ENCODE peak calls at places on chromosomes 2 and 18, in ten cellular contexts. S is IMR-90, F is heart left ventricle, V is body of pancreas, G is HCT116, T is sigmoid colon, A is Peyer's patch, U is A549, Y is adrenal gland, D is spleen. H is an unnamed sample. For H3K4me1, the result is how much of the 10 kb centered on the place peaks cover.

GRCh38 chr2:157125685-157126084 is 131.8 kb upstream of the GALNT5 start:
- DNase-seq in S (no peak), F (no peak), V (no peak), G (no peak), T (no peak), A (no peak), U (no peak), Y (no peak), D (no peak), H (no peak)

GRCh38 chr2:5673861-5674240 is 18.3 kb upstream of the SOX11 start:
- DNase-seq in S (peak), F (no peak), V (no peak), G (no peak), T (no peak), A (no peak), U (no peak), Y (no peak), D (no peak), H (no peak)

GRCh38 chr2:1047485-1047884 is 96.8 kb downstream of the SNTG2 start:
- DNase-seq in S (no peak), F (no peak), V (no peak), G (no peak), T (no peak), A (no peak), U (no peak), Y (no peak), D (no peak), H (no peak)

GRCh38 chr2:157420771-157421323 is 23.0 kb downstream of the CYTIP start:
- DNase-seq in S (peak), F (no peak), V (no peak), G (no peak), T (no peak), A (no peak), U (no peak), Y (no peak), D (peak), H (no peak)

GRCh38 chr2:78993518-78994148 is 31.9 kb upstream of the REG3G start:
- DNase-seq in S (no peak), F (no peak), V (no peak), G (no peak), T (no peak), A (no peak), U (no peak), Y (no peak), D (no peak), H (no peak)

GRCh38 chr18:26470011-26470637 is 78.2 kb downstream of the KCTD1 start:
- DNase-seq in S (peak), F (no peak), V (no peak), G (no peak), T (no peak), A (no peak), U (no peak), Y (no peak), D (no peak), H (no peak)

GRCh38 chr2:37683241-37683640 is 11.8 kb upstream of the CDC42EP3 start:
- DNase-seq in S (no peak), F (no peak), V (no peak), G (no peak), T (no peak), A (no peak), U (no peak), Y (no peak), D (no peak), H (no peak)

GRCh38 chr18:45467307-45467706 is 148.0 kb upstream of the SLC14A2 start:
- DNase-seq in S (no peak), F (no peak), V (no peak), G (no peak), T (no peak), A (no peak), U (no peak), Y (no peak), D (no peak), H (peak)

GRCh38 chr2:19993731-19994130 is 3.8 kb upstream of the WDR35 start:
- DNase-seq in S (peak), F (no peak), V (no peak), G (no peak), T (no peak), A (no peak), U (no peak), Y (no peak), D (no peak), H (no peak)

GRCh38 chr2:110994250-110994961 is 126.3 kb upstream of the BCL2L11 start:
- DNase-seq in S (no peak), F (no peak), V (no peak), G (no peak), T (no peak), A (no peak), U (no peak), Y (no peak), D (no peak), H (peak)

GRCh38 chr18:44507729-44508325 is 172.9 kb upstream of the SETBP1 start:
- DNase-seq in S (no peak), F (no peak), V (no peak), G (no peak), T (no peak), A (peak), U (no peak), Y (peak), D (peak), H (peak)

GRCh38 chr2:126736133-126736874 is 80.3 kb downstream of the GYPC start:
- DNase-seq in S (peak), F (no peak), V (no peak), G (no peak), T (no peak), A (peak), U (no peak), Y (no peak), D (no peak), H (no peak)

GRCh38 chr2:73415906-73416305 is 30.3 kb downstream of the ALMS1 start:
- DNase-seq in S (peak), F (no peak), V (no peak), G (no peak), T (no peak), A (no peak), U (no peak), Y (no peak), D (no peak), H (no peak)

GRCh38 chr2:191839918-191840804 is 6.7 kb downstream of the CAVIN2 start:
- DNase-seq in S (no peak), F (no peak), V (no peak), G (no peak), T (no peak), A (no peak), U (no peak), Y (no peak), D (no peak), H (no peak)

GRCh38 chr2:136235451-136236418 is 117.8 kb upstream of the CXCR4 start:
- DNase-seq in S (peak), F (peak), V (no peak), G (peak), T (no peak), A (no peak), U (peak), Y (peak), D (no peak), H (no peak)

GRCh38 chr2:149166958-149167810 is 128.7 kb downstream of the LYPD6B start:
- DNase-seq in S (no peak), F (no peak), V (no peak), G (peak), T (no peak), A (no peak), U (no peak), Y (no peak), D (no peak), H (no peak)

GRCh38 chr2:181944164-181944913 is 41.3 kb upstream of the PPP1R1C start:
- DNase-seq in S (no peak), F (no peak), V (no peak), G (no peak), T (no peak), A (no peak), U (no peak), Y (no peak), D (no peak), H (no peak)

GRCh38 chr18:55763298-55763697 is 175.3 kb upstream of the TCF4 start:
- DNase-seq in S (peak), F (no peak), V (no peak), G (no peak), T (no peak), A (no peak), U (peak), Y (no peak), D (no peak), H (no peak)

GRCh38 chr18:67600181-67600631 is 83.7 kb upstream of the DSEL start:
- DNase-seq in S (peak), F (no peak), V (no peak), G (no peak), T (no peak), A (no peak), U (no peak), Y (no peak), D (no peak), H (no peak)

GRCh38 chr2:950627-950992 is at the start of gene SNTG2:
- DNase-seq in S (no peak), F (peak), V (peak), G (no peak), T (no peak), A (peak), U (no peak), Y (no peak), D (peak), H (peak)

GRCh38 chr2:212176151-212176550 is 362.5 kb downstream of the ERBB4 start:
- DNase-seq in S (no peak), F (no peak), V (no peak), G (no peak), T (no peak), A (no peak), U (no peak), Y (no peak), D (no peak), H (no peak)

GRCh38 chr2:171139860-171140259 is 20.8 kb downstream of the TLK1 start:
- DNase-seq in S (no peak), F (no peak), V (no peak), G (no peak), T (no peak), A (no peak), U (no peak), Y (no peak), D (no peak), H (no peak)

GRCh38 chr2:55721601-55722215 is 28.1 kb upstream of the PNPT1 start:
- DNase-seq in S (peak), F (no peak), V (no peak), G (no peak), T (no peak), A (no peak), U (no peak), Y (no peak), D (no peak), H (no peak)

GRCh38 chr2:25558262-25558661 is 115.1 kb downstream of the DTNB start:
- DNase-seq in S (peak), F (no peak), V (no peak), G (no peak), T (no peak), A (no peak), U (no peak), Y (no peak), D (no peak), H (no peak)

GRCh38 chr2:229520582-229521221 is 193.7 kb downstream of the DNER start:
- DNase-seq in S (no peak), F (peak), V (no peak), G (no peak), T (peak), A (no peak), U (no peak), Y (peak), D (no peak), H (no peak)

GRCh38 chr2:227703961-227704360 is 13.9 kb downstream of the SLC19A3 start:
- DNase-seq in S (peak), F (no peak), V (no peak), G (no peak), T (no peak), A (no peak), U (no peak), Y (no peak), D (no peak), H (no peak)

GRCh38 chr2:226652983-226653765 is 146.4 kb downstream of the IRS1 start:
- DNase-seq in S (peak), F (no peak), V (no peak), G (no peak), T (no peak), A (no peak), U (no peak), Y (no peak), D (no peak), H (no peak)

GRCh38 chr2:113324684-113325160 is 46.0 kb upstream of the PAX8 start:
- DNase-seq in S (peak), F (peak), V (peak), G (peak), T (no peak), A (peak), U (peak), Y (peak), D (no peak), H (peak)

GRCh38 chr2:164621761-164622105 is 451 bp upstream of the GRB14 start:
- DNase-seq in S (no peak), F (peak), V (peak), G (no peak), T (no peak), A (no peak), U (peak), Y (no peak), D (no peak), H (no peak)

DNA sequence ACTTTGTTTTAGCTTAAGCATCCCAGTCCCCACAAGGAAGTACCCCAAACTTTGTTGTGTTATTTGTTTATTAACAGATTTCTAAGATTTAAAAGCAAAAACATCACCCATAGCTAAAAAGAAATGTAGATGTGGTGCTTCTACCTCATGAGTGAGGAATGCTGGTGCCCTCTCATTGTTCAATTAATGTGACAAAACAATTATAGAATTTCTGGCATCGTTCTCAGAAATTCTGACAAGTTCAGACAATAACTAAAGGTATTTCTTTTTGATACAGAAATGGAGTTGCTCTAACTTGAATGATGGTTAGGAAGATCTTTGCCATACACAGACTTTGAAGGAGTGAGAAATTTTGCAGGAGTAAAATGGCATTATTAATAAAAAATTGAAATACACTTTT is 42.9 kb downstream of the SPRED2 start:
- DNase-seq in S (no peak), F (no peak), V (no peak), G (no peak), T (no peak), A (no peak), U (no peak), Y (no peak), D (no peak), H (no peak)
- TF ChIP-seq CTCF in S (no peak), F (no peak), V (no peak), G (no peak), T (no peak), A (no peak), U (no peak), Y (no peak), D (no peak), H (no peak)

GRCh38 chr18:10264260-10264659 is 190.2 kb upstream of the APCDD1 start:
- DNase-seq in S (no peak), F (no peak), V (no peak), G (no peak), T (no peak), A (no peak), U (no peak), Y (no peak), D (no peak), H (no peak)
- TF ChIP-seq POLR2A in S (no peak), F (no peak), V (no peak), G (no peak), T (no peak), A (no peak), U (no peak), Y (no peak), D (no peak), H (no peak)

DNA sequence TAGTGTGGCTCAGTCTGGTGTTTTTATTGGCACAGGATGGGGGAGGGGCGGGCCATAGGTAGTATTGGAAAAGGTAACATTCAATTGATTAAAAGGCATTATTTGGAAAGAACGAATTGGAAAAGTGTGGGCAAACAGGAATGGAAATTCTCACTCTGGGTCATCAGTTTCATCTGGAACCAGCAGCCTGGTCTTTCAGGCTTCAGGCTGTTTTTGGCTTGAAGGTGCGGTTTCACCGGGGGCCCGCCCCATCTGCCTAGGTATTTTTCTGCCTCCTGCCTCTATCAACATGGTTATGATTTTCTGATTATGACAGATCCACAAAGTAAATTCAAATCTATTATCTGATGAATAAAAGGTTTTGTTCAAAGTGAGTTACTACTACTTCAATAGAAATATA is 59.5 kb upstream of the CD28 start:
- DNase-seq in S (no peak), F (no peak), V (no peak), G (no peak), T (no peak), A (no peak), U (no peak), Y (no peak), D (no peak), H (no peak)
- H3K4me1 ChIP-seq in S (under half), F (under half), V (under half), G (under half), T (under half), A (under half), U (half or more), Y (under half), D (under half), H (under half)

DNA sequence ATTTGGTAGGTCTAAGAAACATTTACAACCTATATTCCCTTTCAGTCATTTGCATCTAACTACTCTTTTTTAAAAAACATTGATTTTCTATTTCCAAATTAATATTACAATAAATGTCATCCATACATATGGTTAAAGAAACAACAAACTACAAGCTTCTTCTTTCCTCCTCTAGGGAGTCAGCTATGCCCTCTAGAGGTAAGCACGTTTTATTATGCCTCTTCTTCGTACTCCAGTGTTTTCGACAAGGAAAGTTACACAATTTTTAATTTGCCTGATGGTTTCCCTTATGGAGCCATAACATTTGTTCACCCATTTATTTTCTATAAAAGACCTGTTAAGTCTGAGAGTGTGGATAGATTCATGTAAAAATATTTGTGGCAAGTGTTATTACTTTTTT is 183.4 kb upstream of the CDH7 start:
- DNase-seq in S (no peak), F (no peak), V (no peak), G (no peak), T (no peak), A (no peak), U (no peak), Y (no peak), D (no peak), H (no peak)
- TF ChIP-seq CTCF in S (no peak), F (no peak), V (no peak), G (no peak), T (no peak), A (no peak), U (no peak), Y (no peak), D (no peak), H (no peak)

DNA sequence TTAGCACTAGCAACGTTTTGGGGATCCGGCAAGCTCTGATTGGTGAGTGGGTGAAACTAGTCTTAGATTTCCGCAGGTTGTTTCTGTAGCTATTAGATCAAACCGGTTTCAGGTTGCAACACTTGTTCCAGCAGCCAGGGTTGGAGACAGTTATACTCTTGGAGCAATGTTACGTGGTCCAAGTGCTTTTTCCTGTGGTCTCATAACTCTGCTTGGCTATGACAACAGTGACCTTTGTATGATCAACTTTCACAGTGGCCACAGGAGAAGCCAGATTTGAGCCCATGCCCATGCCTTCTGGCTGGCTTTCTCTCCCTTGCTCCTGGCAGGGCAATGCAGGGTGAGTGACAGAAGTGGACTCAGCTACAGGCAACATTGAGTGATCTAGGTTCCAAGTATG is 84.5 kb upstream of the TAF1B start:
- DNase-seq in S (no peak), F (no peak), V (no peak), G (no peak), T (no peak), A (no peak), U (no peak), Y (no peak), D (no peak), H (peak)
- TF ChIP-seq POLR2A in S (no peak), F (no peak), V (no peak), G (no peak), T (no peak), A (no peak), U (no peak), Y (no peak), D (no peak), H (peak)

GRCh38 chr2:234258562-234259141 is 208.2 kb downstream of the SPP2 start:
- DNase-seq in S (peak), F (no peak), V (no peak), G (no peak), T (no peak), A (no peak), U (peak), Y (no peak), D (no peak), H (no peak)
- H3K4me1 ChIP-seq in S (under half), F (under half), V (under half), G (under half), T (under half), A (under half), U (half or more), Y (under half), D (under half), H (under half)

H was measured in thyroid gland.